ENCODE peak calls at places on chromosome 14, in seven cellular contexts. One of them, this sample, is unnamed.

GRCh38 chr14:64728106-64728505 is 23.9 kb downstream of the PLEKHG3 start:
- DNase-seq in lung: no peak
- DNase-seq in neural crest cell: no peak
- DNase-seq in HFF-Myc: no peak
- DNase-seq in AG09319: no peak
- DNase-seq in PC-3: no peak
- DNase-seq in PC-9: no peak
- DNase-seq in this sample: no peak

GRCh38 chr14:81269100-81269978 is 48.6 kb upstream of the GTF2A1 start:
- DNase-seq in PC-3: peak
- DNase-seq in HFF-Myc: peak
- DNase-seq in neural crest cell: peak
- DNase-seq in PC-9: peak
- DNase-seq in lung: no peak
- DNase-seq in AG09319: peak
- DNase-seq in this sample: no peak

GRCh38 chr14:64478634-64479250 is 13.4 kb downstream of the AKAP5 start:
- DNase-seq in HFF-Myc: no peak
- DNase-seq in AG09319: no peak
- DNase-seq in PC-3: peak
- DNase-seq in PC-9: no peak
- DNase-seq in lung: no peak
- DNase-seq in neural crest cell: no peak
- DNase-seq in this sample: no peak

GRCh38 chr14:70822706-70823185 is 13.4 kb upstream of the MAP3K9 start:
- DNase-seq in PC-9: no peak
- DNase-seq in neural crest cell: peak
- DNase-seq in PC-3: no peak
- DNase-seq in HFF-Myc: no peak
- DNase-seq in AG09319: no peak
- DNase-seq in lung: no peak
- DNase-seq in this sample: peak

GRCh38 chr14:60563113-60563512 is 54.2 kb downstream of the SIX6 start:
- DNase-seq in PC-9: no peak
- DNase-seq in HFF-Myc: peak
- DNase-seq in neural crest cell: no peak
- DNase-seq in lung: no peak
- DNase-seq in AG09319: peak
- DNase-seq in PC-3: no peak
- DNase-seq in this sample: no peak

GRCh38 chr14:65109357-65109756 is 7.0 kb upstream of the MAX start:
- DNase-seq in PC-9: no peak
- DNase-seq in HFF-Myc: no peak
- DNase-seq in AG09319: no peak
- DNase-seq in neural crest cell: no peak
- DNase-seq in PC-3: no peak
- DNase-seq in lung: no peak
- DNase-seq in this sample: no peak

GRCh38 chr14:36217732-36218131 is 41.2 kb upstream of the PTCSC3 start:
- DNase-seq in lung: peak
- DNase-seq in AG09319: no peak
- DNase-seq in PC-3: peak
- DNase-seq in PC-9: peak
- DNase-seq in HFF-Myc: no peak
- DNase-seq in neural crest cell: no peak
- DNase-seq in this sample: no peak

GRCh38 chr14:99612065-99612736 is 8.2 kb upstream of the CCDC85C start:
- DNase-seq in lung: no peak
- DNase-seq in PC-9: no peak
- DNase-seq in neural crest cell: no peak
- DNase-seq in AG09319: no peak
- DNase-seq in PC-3: no peak
- DNase-seq in HFF-Myc: no peak
- DNase-seq in this sample: no peak

GRCh38 chr14:61229475-61229888 is 51.7 kb downstream of the TMEM30B start:
- DNase-seq in PC-3: peak
- DNase-seq in AG09319: no peak
- DNase-seq in lung: no peak
- DNase-seq in PC-9: peak
- DNase-seq in HFF-Myc: no peak
- DNase-seq in neural crest cell: no peak
- DNase-seq in this sample: no peak

GRCh38 chr14:91570021-91570420 is 59.9 kb upstream of the PPP4R3A start:
- DNase-seq in PC-3: no peak
- DNase-seq in AG09319: no peak
- DNase-seq in neural crest cell: no peak
- DNase-seq in lung: no peak
- DNase-seq in HFF-Myc: no peak
- DNase-seq in PC-9: no peak
- DNase-seq in this sample: no peak

GRCh38 chr14:91573528-91573893 is 63.4 kb upstream of the PPP4R3A start:
- DNase-seq in AG09319: no peak
- DNase-seq in PC-3: no peak
- DNase-seq in PC-9: no peak
- DNase-seq in neural crest cell: no peak
- DNase-seq in HFF-Myc: no peak
- DNase-seq in lung: no peak
- DNase-seq in this sample: no peak

GRCh38 chr14:91573894-91574837 is 64.1 kb upstream of the PPP4R3A start:
- DNase-seq in PC-3: peak
- DNase-seq in AG09319: no peak
- DNase-seq in PC-9: peak
- DNase-seq in HFF-Myc: no peak
- DNase-seq in lung: peak
- DNase-seq in neural crest cell: peak
- DNase-seq in this sample: peak

GRCh38 chr14:91569301-91569700 is 59.2 kb upstream of the PPP4R3A start:
- DNase-seq in HFF-Myc: no peak
- DNase-seq in PC-9: no peak
- DNase-seq in lung: no peak
- DNase-seq in PC-3: no peak
- DNase-seq in neural crest cell: no peak
- DNase-seq in AG09319: no peak
- DNase-seq in this sample: no peak

GRCh38 chr14:91568626-91569025 is 58.5 kb upstream of the PPP4R3A start:
- DNase-seq in HFF-Myc: no peak
- DNase-seq in PC-9: no peak
- DNase-seq in lung: no peak
- DNase-seq in neural crest cell: no peak
- DNase-seq in AG09319: no peak
- DNase-seq in PC-3: peak
- DNase-seq in this sample: no peak
- TF ChIP-seq CTCF in HFF-Myc: no peak
- TF ChIP-seq CTCF in PC-9: no peak
- TF ChIP-seq CTCF in lung: no peak
- TF ChIP-seq CTCF in neural crest cell: no peak
- TF ChIP-seq CTCF in AG09319: no peak
- TF ChIP-seq CTCF in PC-3: peak
- TF ChIP-seq CTCF in this sample: no peak

GRCh38 chr14:90464481-90464880 is 67.7 kb downstream of the CALM1 start:
- DNase-seq in neural crest cell: no peak
- DNase-seq in PC-9: no peak
- DNase-seq in PC-3: no peak
- DNase-seq in HFF-Myc: no peak
- DNase-seq in lung: no peak
- DNase-seq in AG09319: no peak
- DNase-seq in this sample: no peak

GRCh38 chr14:90460136-90460535 is 63.3 kb downstream of the CALM1 start:
- DNase-seq in PC-9: no peak
- DNase-seq in PC-3: no peak
- DNase-seq in HFF-Myc: no peak
- DNase-seq in AG09319: no peak
- DNase-seq in neural crest cell: no peak
- DNase-seq in lung: no peak
- DNase-seq in this sample: no peak

GRCh38 chr14:90457191-90457590 is 60.4 kb downstream of the CALM1 start:
- DNase-seq in PC-3: no peak
- DNase-seq in HFF-Myc: no peak
- DNase-seq in AG09319: no peak
- DNase-seq in neural crest cell: no peak
- DNase-seq in PC-9: no peak
- DNase-seq in lung: no peak
- DNase-seq in this sample: no peak

GRCh38 chr14:90458536-90458935 is 61.7 kb downstream of the CALM1 start:
- DNase-seq in PC-3: no peak
- DNase-seq in neural crest cell: no peak
- DNase-seq in AG09319: no peak
- DNase-seq in lung: no peak
- DNase-seq in PC-9: no peak
- DNase-seq in HFF-Myc: no peak
- DNase-seq in this sample: no peak

DNA sequence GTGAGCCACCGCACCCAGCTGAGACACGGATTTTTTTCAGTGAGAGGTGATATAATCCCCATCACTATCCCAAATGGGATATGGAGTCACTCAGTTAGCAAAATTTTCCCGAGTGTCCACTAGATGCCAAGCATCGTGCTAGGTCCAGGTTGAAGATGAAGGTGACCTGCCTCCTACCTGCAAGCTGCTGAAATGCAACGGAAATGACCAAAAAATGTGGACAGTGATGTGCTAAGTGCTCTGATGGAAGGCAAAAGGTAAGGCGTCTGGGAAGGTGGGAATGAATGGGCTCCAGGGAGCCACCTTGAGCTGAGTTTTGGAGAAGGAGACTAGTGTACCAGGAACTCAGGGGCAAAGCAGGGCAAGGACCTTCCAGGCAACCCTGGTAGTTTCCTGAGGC is 64.6 kb downstream of the CALM1 start:
- DNase-seq in HFF-Myc: no peak
- DNase-seq in PC-9: no peak
- DNase-seq in neural crest cell: no peak
- DNase-seq in PC-3: peak
- DNase-seq in lung: no peak
- DNase-seq in AG09319: no peak
- DNase-seq in this sample: no peak
- TF ChIP-seq CTCF in HFF-Myc: no peak
- TF ChIP-seq CTCF in PC-9: peak
- TF ChIP-seq CTCF in neural crest cell: no peak
- TF ChIP-seq CTCF in PC-3: peak
- TF ChIP-seq CTCF in lung: no peak
- TF ChIP-seq CTCF in AG09319: no peak
- TF ChIP-seq CTCF in this sample: no peak

DNA sequence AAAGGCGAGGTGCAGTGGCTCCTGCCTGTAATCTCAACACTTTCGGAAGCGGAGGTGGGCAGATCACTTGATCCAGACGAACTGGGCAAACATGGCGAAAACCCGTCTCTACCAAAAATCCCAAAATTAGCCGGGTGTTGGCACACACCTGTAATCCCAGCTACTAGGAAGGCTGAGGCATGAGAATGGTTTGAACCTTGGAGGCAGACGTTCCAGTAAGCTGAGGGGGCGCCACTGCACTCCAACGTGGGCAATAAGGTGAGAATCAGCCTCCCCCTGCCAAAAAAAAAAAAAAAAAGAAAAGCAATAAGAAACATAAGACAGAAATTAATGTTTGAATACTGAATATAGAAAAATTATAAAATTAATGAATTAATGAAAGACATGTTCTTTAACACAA is 928.7 kb downstream of the LRFN5 start:
- DNase-seq in PC-3: no peak
- DNase-seq in HFF-Myc: no peak
- DNase-seq in AG09319: no peak
- DNase-seq in lung: no peak
- DNase-seq in PC-9: no peak
- DNase-seq in neural crest cell: no peak
- DNase-seq in this sample: no peak
- TF ChIP-seq CTCF in PC-3: no peak
- TF ChIP-seq CTCF in HFF-Myc: no peak
- TF ChIP-seq CTCF in AG09319: no peak
- TF ChIP-seq CTCF in lung: no peak
- TF ChIP-seq CTCF in PC-9: no peak
- TF ChIP-seq CTCF in neural crest cell: no peak
- TF ChIP-seq CTCF in this sample: no peak

GRCh38 chr14:96309907-96310330 is 53.2 kb downstream of the ATG2B start:
- DNase-seq in AG09319: no peak
- DNase-seq in PC-3: no peak
- DNase-seq in lung: no peak
- DNase-seq in neural crest cell: no peak
- DNase-seq in PC-9: no peak
- DNase-seq in HFF-Myc: no peak
- DNase-seq in this sample: no peak
- TF ChIP-seq CTCF in AG09319: no peak
- TF ChIP-seq CTCF in PC-3: peak
- TF ChIP-seq CTCF in lung: no peak
- TF ChIP-seq CTCF in neural crest cell: no peak
- TF ChIP-seq CTCF in PC-9: no peak
- TF ChIP-seq CTCF in HFF-Myc: no peak
- TF ChIP-seq CTCF in this sample: no peak

DNA sequence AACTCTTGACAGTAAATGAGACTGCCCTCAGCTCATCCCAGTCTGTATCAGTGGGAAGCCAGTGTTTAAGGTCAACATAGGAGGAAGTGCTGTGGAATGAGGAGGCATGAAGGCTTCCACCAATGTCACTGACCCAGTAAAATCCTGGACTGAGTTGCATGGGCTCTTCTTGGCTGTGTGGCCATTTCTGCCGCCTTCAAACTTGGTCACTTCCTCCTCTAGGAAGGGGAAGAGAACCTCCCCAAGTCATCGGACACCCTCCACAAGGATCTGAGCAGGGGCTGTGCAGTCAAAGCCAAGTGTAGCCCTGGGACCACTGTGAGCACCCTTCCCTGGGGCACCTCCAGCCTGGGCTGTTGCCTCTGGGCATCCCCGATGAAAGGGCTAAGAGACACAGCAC is 11.9 kb downstream of the GPR68 start:
- DNase-seq in lung: no peak
- DNase-seq in AG09319: no peak
- DNase-seq in PC-9: no peak
- DNase-seq in PC-3: no peak
- DNase-seq in neural crest cell: no peak
- DNase-seq in HFF-Myc: no peak
- DNase-seq in this sample: no peak
- TF ChIP-seq CTCF in lung: no peak
- TF ChIP-seq CTCF in AG09319: no peak
- TF ChIP-seq CTCF in PC-9: no peak
- TF ChIP-seq CTCF in PC-3: no peak
- TF ChIP-seq CTCF in neural crest cell: no peak
- TF ChIP-seq CTCF in HFF-Myc: no peak
- TF ChIP-seq CTCF in this sample: no peak

GRCh38 chr14:37545174-37545573 is 49.9 kb downstream of the FOXA1 start:
- DNase-seq in AG09319: no peak
- DNase-seq in PC-3: no peak
- DNase-seq in lung: no peak
- DNase-seq in PC-9: no peak
- DNase-seq in HFF-Myc: no peak
- DNase-seq in neural crest cell: no peak
- DNase-seq in this sample: no peak
- TF ChIP-seq CTCF in AG09319: no peak
- TF ChIP-seq CTCF in PC-3: peak
- TF ChIP-seq CTCF in lung: no peak
- TF ChIP-seq CTCF in PC-9: no peak
- TF ChIP-seq CTCF in HFF-Myc: no peak
- TF ChIP-seq CTCF in neural crest cell: peak
- TF ChIP-seq CTCF in this sample: no peak